ENCODE peak calls at places on chromosomes 3 and 15, in four cellular contexts. N is H9, Z is mesenchymal stem cell, U is neuronal stem cell. C is an unnamed sample.

GRCh38 chr15:67018026-67018425 is 47.4 kb upstream of the SMAD3 start:
- DNase-seq in N (no peak), Z (no peak), U (no peak), C (no peak)

GRCh38 chr15:98955980-98956723 is 51.4 kb downstream of the PGPEP1L start:
- DNase-seq in N (no peak), Z (no peak), U (no peak), C (no peak)

GRCh38 chr3:126755866-126756265 is 51.8 kb downstream of the CHCHD6 start:
- DNase-seq in N (no peak), Z (no peak), U (no peak), C (no peak)

GRCh38 chr3:120908030-120908802 is at the start of gene STXBP5L:
- DNase-seq in N (peak), Z (peak), U (peak), C (peak)

GRCh38 chr3:101512521-101513418 is at the start of gene SENP7:
- DNase-seq in N (peak), Z (peak), U (peak), C (peak)

GRCh38 chr15:42101861-42102260 is 7.5 kb upstream of the PLA2G4D start:
- DNase-seq in N (no peak), Z (peak), U (no peak), C (no peak)

GRCh38 chr15:89361451-89362202 is 27.0 kb upstream of the POLG start:
- DNase-seq in N (peak), Z (peak), U (peak), C (peak)

GRCh38 chr3:15292765-15293522 is 39.4 kb downstream of the SH3BP5 start:
- DNase-seq in N (no peak), Z (peak), U (no peak), C (no peak)

GRCh38 chr3:31425401-31425800 is 107.3 kb upstream of the STT3B start:
- DNase-seq in N (no peak), Z (no peak), U (no peak), C (no peak)

GRCh38 chr15:39966521-39966920 is 32.6 kb downstream of the EIF2AK4 start:
- DNase-seq in N (no peak), Z (no peak), U (no peak), C (no peak)

GRCh38 chr15:24955549-24955929 is 752 bp downstream of the SNRPN start:
- DNase-seq in N (no peak), Z (no peak), U (no peak), C (no peak)

GRCh38 chr3:152769523-152769922 is 65.4 kb upstream of the P2RY1 start:
- DNase-seq in N (no peak), Z (peak), U (no peak), C (no peak)

GRCh38 chr3:78101363-78101762 is 1061.5 kb downstream of the ROBO2 start:
- DNase-seq in N (no peak), Z (peak), U (no peak), C (no peak)

GRCh38 chr15:57685719-57686118 is 20.8 kb upstream of the POLR2M start:
- DNase-seq in N (no peak), Z (no peak), U (no peak), C (no peak)

GRCh38 chr3:73516656-73517055 is 108.1 kb downstream of the PDZRN3 start:
- DNase-seq in N (no peak), Z (no peak), U (no peak), C (no peak)

GRCh38 chr15:67945951-67946700 is 106.3 kb upstream of the RNU6-1 start:
- DNase-seq in N (peak), Z (peak), U (peak), C (peak)

GRCh38 chr3:138010273-138010590 is 267 bp downstream of the CLDN18 start:
- DNase-seq in N (no peak), Z (no peak), U (no peak), C (no peak)

GRCh38 chr15:90019611-90020010 is 18.5 kb downstream of the ZNF710 start:
- DNase-seq in N (no peak), Z (no peak), U (no peak), C (no peak)

GRCh38 chr15:101623367-101624304 is 28.5 kb downstream of the TM2D3 start:
- DNase-seq in N (no peak), Z (no peak), U (no peak), C (no peak)

GRCh38 chr3:167732313-167733065 is 2.2 kb downstream of the PDCD10 start:
- DNase-seq in N (no peak), Z (no peak), U (no peak), C (no peak)

GRCh38 chr15:75171408-75171807 is 30.3 kb upstream of the C15orf39 start:
- DNase-seq in N (no peak), Z (peak), U (no peak), C (no peak)

GRCh38 chr15:75170711-75171341 is 30.9 kb upstream of the C15orf39 start:
- DNase-seq in N (no peak), Z (peak), U (no peak), C (no peak)

GRCh38 chr15:75170203-75170602 is 31.5 kb upstream of the C15orf39 start:
- DNase-seq in N (no peak), Z (no peak), U (no peak), C (no peak)

GRCh38 chr15:75174102-75174501 is 27.6 kb upstream of the C15orf39 start:
- DNase-seq in N (no peak), Z (no peak), U (no peak), C (no peak)

GRCh38 chr15:75172168-75172841 is 29.4 kb upstream of the C15orf39 start:
- DNase-seq in N (no peak), Z (peak), U (no peak), C (no peak)
- H2BK120ac ChIP-seq in N (no peak), Z (no peak), U (peak), C (no peak)

GRCh38 chr15:69847625-69848024 is 250.1 kb downstream of the TLE3 start:
- DNase-seq in N (no peak), Z (no peak), U (no peak), C (no peak)
- H2BK120ac ChIP-seq in N (no peak), Z (no peak), U (no peak), C (no peak)

GRCh38 chr15:71781179-71781964 is 29.0 kb upstream of the NR2E3 start:
- DNase-seq in N (no peak), Z (no peak), U (no peak), C (no peak)

GRCh38 chr15:71779073-71779797 is 31.1 kb upstream of the NR2E3 start:
- DNase-seq in N (no peak), Z (no peak), U (no peak), C (no peak)

GRCh38 chr15:71782447-71783165 is 27.7 kb upstream of the NR2E3 start:
- DNase-seq in N (no peak), Z (no peak), U (no peak), C (no peak)

GRCh38 chr15:71780349-71780976 is 29.9 kb upstream of the NR2E3 start:
- DNase-seq in N (peak), Z (peak), U (peak), C (peak)

GRCh38 chr15:71781965-71782265 is 28.4 kb upstream of the NR2E3 start:
- DNase-seq in N (no peak), Z (no peak), U (no peak), C (no peak)
- H2BK120ac ChIP-seq in N (no peak), Z (no peak), U (no peak), C (no peak)

GRCh38 chr3:46557814-46558183 is 8.3 kb downstream of the LRRC2 start:
- DNase-seq in N (no peak), Z (no peak), U (no peak), C (no peak)
- H2BK120ac ChIP-seq in N (no peak), Z (no peak), U (no peak), C (no peak)

GRCh38 chr3:178244653-178245384 is 291.4 kb upstream of the KCNMB2 start:
- DNase-seq in N (no peak), Z (no peak), U (no peak), C (no peak)
- H2BK120ac ChIP-seq in N (no peak), Z (no peak), U (no peak), C (no peak)

C was measured in mesendoderm.